ENCODE peak calls at places on chromosomes 3 and 15, in five cellular contexts. L is tibial artery, C is fibroblast of pulmonary artery, X is stomach, I is upper lobe of right lung. D is an unnamed sample.

GRCh38 chr15:28456476-28457395 is 76.0 kb downstream of the GOLGA8G start:
- DNase-seq in X (no peak), L (no peak), I (peak), C (no peak), D (no peak)

GRCh38 chr15:52528465-52529288 is at the start of gene MYO5A:
- DNase-seq in X (peak), I (peak), C (peak), L (peak), D (no peak)

GRCh38 chr15:48032911-48033310 is 87.9 kb upstream of the SLC24A5 start:
- DNase-seq in L (no peak), C (no peak), I (no peak), X (no peak), D (no peak)

GRCh38 chr3:61563614-61564404 is 2.4 kb downstream of the PTPRG start:
- DNase-seq in X (no peak), C (no peak), I (peak), L (no peak), D (no peak)

GRCh38 chr3:60133269-60133877 is 1083.5 kb upstream of the CFAP20DC start:
- DNase-seq in L (no peak), I (no peak), C (no peak), X (no peak), D (no peak)

GRCh38 chr3:183541235-183541655 is 14.3 kb downstream of the KLHL6 start:
- DNase-seq in L (no peak), I (no peak), X (no peak), C (no peak), D (no peak)

GRCh38 chr15:24933716-24934115 is 21.1 kb upstream of the SNRPN start:
- DNase-seq in I (no peak), C (no peak), L (no peak), X (no peak), D (no peak)

GRCh38 chr15:74884428-74885223 is 5.2 kb upstream of the MPI start:
- DNase-seq in I (no peak), C (peak), X (no peak), L (no peak), D (no peak)

DNA sequence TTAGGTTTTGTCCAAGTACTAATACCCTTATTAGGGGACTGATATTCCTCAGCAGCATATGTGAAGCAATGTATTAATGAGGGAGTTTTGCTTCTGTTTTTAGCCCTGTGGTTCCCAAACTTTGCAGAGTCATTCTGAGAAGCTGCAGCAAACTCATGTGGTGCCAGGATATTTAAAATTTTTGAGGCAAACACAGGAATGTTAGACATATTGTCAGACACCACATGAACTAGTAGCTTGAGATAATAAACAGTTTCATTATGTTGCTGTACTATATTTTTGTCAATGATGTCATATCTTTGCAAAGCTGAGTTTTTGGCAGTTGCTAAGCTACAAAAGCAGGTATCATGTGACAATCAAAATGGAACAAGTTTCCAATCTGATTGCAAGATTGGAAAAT is 36.6 kb downstream of the ATP6V1A start:
- DNase-seq in L (no peak), I (no peak), X (no peak), C (peak), D (peak)
- H3K4me3 ChIP-seq in L (no peak), I (no peak), X (no peak), C (no peak), D (no peak)

DNA sequence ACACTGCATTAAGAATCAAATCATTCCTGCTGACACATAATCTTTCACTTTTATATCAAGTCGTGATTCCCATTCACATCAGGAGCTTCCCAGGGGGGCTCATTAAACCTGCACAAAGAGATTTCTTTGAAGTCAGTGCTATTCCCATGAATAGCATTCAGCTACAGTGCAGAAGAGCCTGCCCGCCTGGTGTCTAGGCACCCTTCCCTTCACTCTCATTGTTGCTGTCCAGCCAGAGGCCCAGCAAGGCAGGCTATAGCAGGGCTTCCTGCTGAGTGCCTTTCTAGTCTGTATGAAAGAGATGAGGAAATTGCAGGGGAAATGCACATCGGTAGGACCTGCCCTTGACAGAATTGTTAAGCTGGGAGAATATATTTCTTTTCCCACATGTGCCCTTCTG is 4.5 kb upstream of the GJD2 start:
- DNase-seq in L (no peak), I (no peak), C (no peak), X (no peak), D (no peak)
- H3K4me3 ChIP-seq in L (no peak), I (no peak), C (no peak), X (no peak), D (no peak)

GRCh38 chr3:73581134-73581846 is 43.5 kb downstream of the PDZRN3 start:
- DNase-seq in I (no peak), C (no peak), X (no peak), L (no peak), D (no peak)
- H3K4me3 ChIP-seq in I (no peak), C (no peak), X (no peak), L (no peak), D (no peak)

GRCh38 chr15:45114076-45114750 is at the start of the genes DUOX2 and DUOXA2:
- DNase-seq in I (peak), C (no peak), X (peak), L (no peak), D (no peak)

GRCh38 chr15:45113380-45113990 is 487 bp downstream of the DUOX2 start:
- DNase-seq in C (no peak), X (no peak), I (peak), L (no peak), D (no peak)

GRCh38 chr15:45111390-45112142 is 2.4 kb downstream of the DUOX2 start:
- DNase-seq in I (peak), L (no peak), C (no peak), X (no peak), D (no peak)

GRCh38 chr15:45112143-45112591 is 1.8 kb downstream of the DUOX2 start:
- DNase-seq in C (no peak), L (no peak), I (no peak), X (no peak), D (no peak)

DNA sequence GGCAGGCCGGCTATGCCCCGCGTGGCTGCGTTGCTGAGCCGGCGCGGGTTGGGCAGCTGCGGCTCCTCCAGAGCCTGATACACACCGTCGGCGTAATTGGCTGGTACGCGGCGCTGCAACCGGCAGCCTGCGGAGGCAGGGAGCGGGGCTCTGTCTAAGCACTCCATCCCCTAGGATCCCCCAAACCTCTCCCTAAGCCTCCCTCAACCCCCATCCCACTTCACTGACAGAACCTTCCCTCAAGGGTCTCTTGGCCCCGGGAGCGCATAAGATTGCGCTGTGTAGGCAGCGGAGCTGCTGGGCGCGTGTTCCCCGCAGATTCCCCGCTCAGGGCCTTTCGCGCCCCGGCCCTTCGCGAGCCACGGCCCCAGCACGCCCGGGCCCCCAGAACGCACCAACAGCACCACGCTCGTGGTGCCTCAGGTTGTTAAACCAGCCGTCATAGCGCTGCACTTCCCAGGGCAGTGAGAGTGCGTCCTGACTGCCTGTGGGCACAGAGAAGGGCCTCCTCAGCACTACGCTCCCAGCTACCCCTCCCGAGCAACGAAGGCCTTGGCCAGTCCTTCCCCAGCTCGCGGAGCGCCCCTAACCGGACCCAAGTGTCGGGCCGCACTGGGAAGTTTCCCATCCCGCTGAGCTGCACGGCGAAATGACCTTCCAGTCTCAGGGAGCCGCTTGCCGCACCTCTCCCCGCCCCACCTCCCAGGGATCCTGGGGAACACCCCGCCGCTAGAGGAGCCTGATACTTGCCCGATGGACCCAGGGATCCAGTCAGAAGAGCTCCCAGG is 1.2 kb downstream of the DUOX2 start:
- DNase-seq in C (no peak), L (no peak), X (no peak), I (peak), D (no peak)
- H3K4me3 ChIP-seq in C (no peak), L (no peak), X (peak), I (no peak), D (no peak)

D was measured in AG04449.